ENCODE peak calls at places on chromosomes 16 and 17, in ten cellular contexts. M is CD4-positive, alpha-beta T cell; U is hepatic stellate cell; B is A549; D is BE2C; P is stimulated activated CD8-positive, alpha-beta memory T cell treated with anti-CD3 and anti-CD28 coated beads, Interleukin-12 subunit alpha, Interleukin-12 subunit beta, amount 100 ng/mL, for 4 hours; F is left kidney; Q is activated T-cell treated with anti-CD3 and anti-CD28 coated beads, Interleukin-2, amount 50 U/mL, for 48 hours; I is stimulated activated CD4-positive, alpha-beta T cell treated with anti-CD3 and anti-CD28 coated beads, Interleukin-15, amount 100 ng/mL, for 1 hour; S is NCI-H1048. O is an unnamed sample.

GRCh38 chr16:86504315-86505184 is 5.8 kb upstream of the FOXF1 start:
- DNase-seq in D (no peak), S (no peak), F (no peak), P (no peak), B (no peak), M (no peak), Q (no peak), I (no peak), U (no peak), O (no peak)

GRCh38 chr17:78640700-78641099 is 63.5 kb upstream of the DNAH17 start:
- DNase-seq in F (no peak), D (no peak), Q (no peak), P (no peak), S (no peak), U (no peak), B (no peak), I (no peak), M (no peak), O (no peak)

GRCh38 chr17:80421381-80422090 is 6.6 kb downstream of the ENDOV start:
- DNase-seq in P (no peak), F (no peak), S (no peak), M (no peak), Q (no peak), I (no peak), D (no peak), B (no peak), U (no peak), O (peak; percentile 6)

GRCh38 chr17:41976142-41976768 is 9.7 kb downstream of the CNP start:
- DNase-seq in M (no peak), D (no peak), U (no peak), F (no peak), P (no peak), I (no peak), S (no peak), B (no peak), Q (no peak), O (no peak)

GRCh38 chr16:19582050-19582784 is 26.7 kb downstream of the VPS35L start:
- DNase-seq in S (no peak), M (no peak), P (no peak), B (no peak), Q (no peak), U (no peak), D (no peak), F (no peak), I (no peak), O (no peak)

GRCh38 chr17:73613271-73613941 is 30.8 kb downstream of the SDK2 start:
- DNase-seq in S (no peak), M (no peak), D (no peak), Q (no peak), B (no peak), I (no peak), P (no peak), U (no peak), F (peak; percentile 94), O (no peak)

GRCh38 chr16:61146429-61146828 is 889.8 kb downstream of the CDH8 start:
- DNase-seq in D (no peak), Q (no peak), I (no peak), S (no peak), P (no peak), B (no peak), U (no peak), F (no peak), M (no peak), O (no peak)

GRCh38 chr17:17205368-17206148 is 575 bp downstream of the PLD6 start:
- DNase-seq in U (peak; percentile 41), F (peak; percentile 86), M (peak; percentile 57), Q (peak; percentile 81), S (no peak), P (peak; percentile 44), I (peak; percentile 35), D (peak; percentile 34), B (peak; percentile 76), O (peak; percentile 91)

GRCh38 chr17:49063652-49064051 is 66.5 kb downstream of the IGF2BP1 start:
- DNase-seq in I (no peak), Q (no peak), P (no peak), D (no peak), S (no peak), B (no peak), U (no peak), F (no peak), M (no peak), O (no peak)

GRCh38 chr16:53782148-53782547 is 78.2 kb downstream of the FTO start:
- DNase-seq in S (no peak), B (no peak), F (no peak), M (no peak), U (no peak), P (no peak), Q (no peak), D (no peak), I (no peak), O (no peak)

GRCh38 chr17:35616506-35616905 is 29.4 kb downstream of the AP2B1 start:
- DNase-seq in Q (no peak), M (no peak), U (no peak), S (no peak), I (no peak), F (no peak), B (no peak), P (no peak), D (no peak), O (no peak)

GRCh38 chr17:17929655-17930380 is 42.4 kb downstream of the TOM1L2 start:
- DNase-seq in P (no peak), I (no peak), S (no peak), D (no peak), U (no peak), M (no peak), B (no peak), F (no peak), Q (no peak), O (no peak)

GRCh38 chr16:86942469-86943175 is 364.3 kb downstream of the FOXL1 start:
- DNase-seq in P (no peak), D (no peak), F (no peak), B (no peak), I (no peak), Q (no peak), S (no peak), U (no peak), M (no peak), O (no peak)

GRCh38 chr17:79740413-79740812 is 9.7 kb downstream of the ENPP7 start:
- DNase-seq in B (no peak), M (no peak), U (no peak), Q (no peak), P (no peak), S (no peak), I (no peak), F (peak; percentile 56), D (no peak), O (no peak)

GRCh38 chr16:12178251-12178990 is 201.9 kb downstream of the SNX29 start:
- DNase-seq in M (no peak), D (no peak), S (no peak), Q (no peak), I (no peak), B (no peak), P (no peak), F (peak; percentile 91), U (no peak), O (no peak)

GRCh38 chr16:87966685-87967185 is 15.5 kb downstream of the BANP start:
- DNase-seq in M (no peak), S (no peak), B (no peak), D (no peak), P (no peak), U (no peak), I (no peak), F (no peak), Q (no peak), O (no peak)

GRCh38 chr16:28126684-28127620 is 63.4 kb upstream of the GSG1L start:
- DNase-seq in I (no peak), U (no peak), P (no peak), B (no peak), F (no peak), S (no peak), D (no peak), Q (no peak), M (no peak), O (no peak)

GRCh38 chr17:80826955-80827645 is 164.5 kb upstream of the CHMP6 start:
- DNase-seq in B (peak; percentile 77), D (peak; percentile 87), P (no peak), Q (peak; percentile 51), U (peak; percentile 36), M (no peak), F (no peak), S (no peak), I (no peak), O (no peak)

GRCh38 chr16:9139965-9140364 is 48.5 kb downstream of the HAPSTR1 start:
- DNase-seq in P (no peak), S (no peak), D (peak; percentile 42), F (peak; percentile 63), M (no peak), Q (no peak), B (no peak), I (no peak), U (no peak), O (peak; percentile 46)

GRCh38 chr16:68662035-68662434 is 16.9 kb downstream of the CDH3 start:
- DNase-seq in B (no peak), M (no peak), U (no peak), F (no peak), P (no peak), D (no peak), I (no peak), Q (no peak), S (no peak), O (no peak)

GRCh38 chr17:42683407-42684031 is 1.2 kb downstream of the CNTNAP1 start:
- DNase-seq in F (peak; percentile 47), Q (peak; percentile 35), B (no peak), I (no peak), P (no peak), M (no peak), D (no peak), S (no peak), U (no peak), O (peak; percentile 79)

GRCh38 chr17:18917506-18918032 is 34.4 kb upstream of the SLC5A10 start:
- DNase-seq in P (no peak), Q (no peak), B (no peak), D (no peak), U (no peak), M (no peak), S (no peak), I (no peak), F (no peak), O (no peak)

GRCh38 chr16:84967828-84968227 is 43.5 kb downstream of the ZDHHC7 start:
- DNase-seq in U (no peak), B (no peak), S (no peak), M (no peak), D (peak; percentile 27), F (no peak), P (no peak), I (no peak), Q (no peak), O (no peak)

GRCh38 chr16:80092686-80093085 is 448.1 kb upstream of the DYNLRB2 start:
- DNase-seq in I (no peak), B (no peak), P (no peak), U (no peak), D (no peak), S (no peak), M (no peak), F (no peak), Q (no peak), O (no peak)

GRCh38 chr16:15919331-15919730 is 30.1 kb upstream of the ABCC1 start:
- DNase-seq in U (no peak), D (no peak), M (no peak), Q (no peak), I (no peak), B (no peak), S (no peak), F (no peak), P (no peak), O (no peak)

GRCh38 chr17:31857920-31858646 is 961 bp downstream of the COPRS start:
- DNase-seq in B (no peak), I (no peak), U (no peak), F (peak; percentile 6), D (no peak), S (no peak), P (no peak), Q (peak; percentile 22), M (no peak), O (no peak)

GRCh38 chr16:72947379-72948237 is 100.3 kb downstream of the ZFHX3 start:
- DNase-seq in U (peak; percentile 86), D (peak; percentile 92), I (no peak), M (no peak), F (peak; percentile 76), B (no peak), P (no peak), S (no peak), Q (no peak), O (no peak)

GRCh38 chr16:11675561-11676511 is 7.6 kb downstream of the SNN start:
- DNase-seq in B (peak; percentile 50), Q (peak; percentile 59), F (no peak), S (no peak), M (peak; percentile 37), P (no peak), D (peak; percentile 82), U (no peak), I (no peak), O (no peak)